ENCODE peak calls at places on chromosomes 4 and X, in five cellular contexts. One of them, this sample, is unnamed.
A peak's percentile ranks its signal among the peaks of the same experiment; 100 is the strongest.

GRCh38 chr4:39763714-39764572 is 66.0 kb downstream of the UBE2K start:
- DNase-seq in PC-3: no peak
- DNase-seq in breast epithelium: no peak
- DNase-seq in CD4-positive, alpha-beta memory T cell: no peak
- DNase-seq in heart right ventricle: no peak
- DNase-seq in this sample: no peak

GRCh38 chr4:7285244-7286122 is 93.1 kb downstream of the SORCS2 start:
- DNase-seq in CD4-positive, alpha-beta memory T cell: no peak
- DNase-seq in heart right ventricle: no peak
- DNase-seq in PC-3: no peak
- DNase-seq in breast epithelium: no peak
- DNase-seq in this sample: peak; percentile 87

GRCh38 chrX:13761606-13762005 is 27.1 kb downstream of the OFD1 start:
- DNase-seq in PC-3: no peak
- DNase-seq in breast epithelium: no peak
- DNase-seq in CD4-positive, alpha-beta memory T cell: no peak
- DNase-seq in heart right ventricle: no peak
- DNase-seq in this sample: no peak

GRCh38 chr4:1604706-1605205 is 79.4 kb downstream of the FAM53A start:
- DNase-seq in CD4-positive, alpha-beta memory T cell: peak; percentile 74
- DNase-seq in PC-3: peak; percentile 53
- DNase-seq in breast epithelium: no peak
- DNase-seq in heart right ventricle: no peak
- DNase-seq in this sample: no peak

GRCh38 chr4:146359771-146360170 is 145.4 kb downstream of the REELD1 start:
- DNase-seq in CD4-positive, alpha-beta memory T cell: no peak
- DNase-seq in PC-3: no peak
- DNase-seq in heart right ventricle: no peak
- DNase-seq in breast epithelium: no peak
- DNase-seq in this sample: no peak

GRCh38 chr4:183492791-183493221 is 12.1 kb upstream of the ING2 start:
- DNase-seq in breast epithelium: no peak
- DNase-seq in heart right ventricle: no peak
- DNase-seq in PC-3: peak; percentile 79
- DNase-seq in CD4-positive, alpha-beta memory T cell: no peak
- DNase-seq in this sample: no peak

GRCh38 chr4:150217804-150218203 is 139.6 kb downstream of the DCLK2 start:
- DNase-seq in heart right ventricle: no peak
- DNase-seq in PC-3: no peak
- DNase-seq in CD4-positive, alpha-beta memory T cell: no peak
- DNase-seq in breast epithelium: no peak
- DNase-seq in this sample: no peak

GRCh38 chrX:46978341-46979291 is 66.4 kb downstream of the JADE3 start:
- DNase-seq in CD4-positive, alpha-beta memory T cell: peak; percentile 55
- DNase-seq in heart right ventricle: peak; percentile 48
- DNase-seq in PC-3: peak; percentile 84
- DNase-seq in breast epithelium: peak; percentile 57
- DNase-seq in this sample: peak; percentile 70

GRCh38 chr4:7169134-7169533 is 23.2 kb upstream of the SORCS2 start:
- DNase-seq in CD4-positive, alpha-beta memory T cell: no peak
- DNase-seq in breast epithelium: no peak
- DNase-seq in heart right ventricle: no peak
- DNase-seq in PC-3: no peak
- DNase-seq in this sample: peak; percentile 6

GRCh38 chr4:37767546-37767945 is 58.9 kb upstream of the PGM2 start:
- DNase-seq in CD4-positive, alpha-beta memory T cell: no peak
- DNase-seq in PC-3: no peak
- DNase-seq in heart right ventricle: peak; percentile 63
- DNase-seq in breast epithelium: no peak
- DNase-seq in this sample: peak; percentile 78

GRCh38 chr4:10535900-10536299 is 78.7 kb upstream of the ZNF518B start:
- DNase-seq in PC-3: no peak
- DNase-seq in CD4-positive, alpha-beta memory T cell: no peak
- DNase-seq in heart right ventricle: no peak
- DNase-seq in breast epithelium: no peak
- DNase-seq in this sample: no peak

GRCh38 chrX:30301977-30302376 is 7.2 kb downstream of the NR0B1 start:
- DNase-seq in heart right ventricle: no peak
- DNase-seq in PC-3: peak; percentile 48
- DNase-seq in breast epithelium: no peak
- DNase-seq in CD4-positive, alpha-beta memory T cell: no peak
- DNase-seq in this sample: no peak

GRCh38 chr4:683247-683897 is 5.6 kb downstream of the SLC49A3 start:
- DNase-seq in heart right ventricle: no peak
- DNase-seq in CD4-positive, alpha-beta memory T cell: no peak
- DNase-seq in PC-3: no peak
- DNase-seq in breast epithelium: no peak
- DNase-seq in this sample: no peak

GRCh38 chr4:39495446-39496208 is 31.6 kb downstream of the UGDH start:
- DNase-seq in CD4-positive, alpha-beta memory T cell: no peak
- DNase-seq in breast epithelium: no peak
- DNase-seq in heart right ventricle: no peak
- DNase-seq in PC-3: peak; percentile 87
- DNase-seq in this sample: no peak

GRCh38 chr4:182277402-182277801 is 34.2 kb downstream of the TENM3 start:
- DNase-seq in PC-3: no peak
- DNase-seq in heart right ventricle: no peak
- DNase-seq in breast epithelium: no peak
- DNase-seq in CD4-positive, alpha-beta memory T cell: no peak
- DNase-seq in this sample: no peak

GRCh38 chrX:55109304-55109703 is 20.5 kb downstream of the PAGE2 start:
- DNase-seq in PC-3: no peak
- DNase-seq in CD4-positive, alpha-beta memory T cell: no peak
- DNase-seq in breast epithelium: no peak
- DNase-seq in heart right ventricle: no peak
- DNase-seq in this sample: no peak

GRCh38 chr4:1972414-1972813 is 36.4 kb downstream of the NELFA start:
- DNase-seq in CD4-positive, alpha-beta memory T cell: no peak
- DNase-seq in heart right ventricle: no peak
- DNase-seq in breast epithelium: no peak
- DNase-seq in PC-3: no peak
- DNase-seq in this sample: peak; percentile 25

GRCh38 chr4:121711263-121712000 is 14.7 kb upstream of the ANXA5 start:
- DNase-seq in heart right ventricle: peak; percentile 91
- DNase-seq in breast epithelium: peak; percentile 69
- DNase-seq in PC-3: peak; percentile 93
- DNase-seq in CD4-positive, alpha-beta memory T cell: no peak
- DNase-seq in this sample: peak; percentile 92

GRCh38 chrX:136910565-136911040 is 30.1 kb upstream of the RBMX start:
- DNase-seq in heart right ventricle: no peak
- DNase-seq in breast epithelium: no peak
- DNase-seq in CD4-positive, alpha-beta memory T cell: no peak
- DNase-seq in PC-3: peak; percentile 2
- DNase-seq in this sample: no peak

GRCh38 chr4:113248320-113248719 is 198.9 kb downstream of the ANK2 start:
- DNase-seq in CD4-positive, alpha-beta memory T cell: no peak
- DNase-seq in heart right ventricle: no peak
- DNase-seq in breast epithelium: no peak
- DNase-seq in PC-3: no peak
- DNase-seq in this sample: no peak

GRCh38 chr4:174880001-174880400 is 38.2 kb upstream of the ADAM29 start:
- DNase-seq in PC-3: no peak
- DNase-seq in CD4-positive, alpha-beta memory T cell: no peak
- DNase-seq in breast epithelium: no peak
- DNase-seq in heart right ventricle: no peak
- DNase-seq in this sample: no peak

GRCh38 chrX:132071260-132071659 is 48.2 kb downstream of the STK26 start:
- DNase-seq in CD4-positive, alpha-beta memory T cell: no peak
- DNase-seq in PC-3: peak; percentile 37
- DNase-seq in heart right ventricle: no peak
- DNase-seq in breast epithelium: no peak
- DNase-seq in this sample: no peak

GRCh38 chrX:131752493-131753198 is 208.8 kb downstream of the OR13H1 start:
- DNase-seq in CD4-positive, alpha-beta memory T cell: peak; percentile 79
- DNase-seq in breast epithelium: no peak
- DNase-seq in heart right ventricle: no peak
- DNase-seq in PC-3: peak; percentile 60
- DNase-seq in this sample: no peak

GRCh38 chrX:121975666-121976065 is 928.3 kb downstream of the GLUD2 start:
- DNase-seq in CD4-positive, alpha-beta memory T cell: no peak
- DNase-seq in breast epithelium: no peak
- DNase-seq in PC-3: no peak
- DNase-seq in heart right ventricle: no peak
- DNase-seq in this sample: no peak

GRCh38 chr4:29319663-29320340 is 1400.4 kb upstream of the PCDH7 start:
- DNase-seq in heart right ventricle: no peak
- DNase-seq in breast epithelium: no peak
- DNase-seq in CD4-positive, alpha-beta memory T cell: no peak
- DNase-seq in PC-3: no peak
- DNase-seq in this sample: no peak

GRCh38 chr4:1039493-1040343 is 28.3 kb downstream of the FGFRL1 start:
- DNase-seq in PC-3: peak; percentile 55
- DNase-seq in heart right ventricle: no peak
- DNase-seq in breast epithelium: no peak
- DNase-seq in CD4-positive, alpha-beta memory T cell: no peak
- DNase-seq in this sample: peak; percentile 85

GRCh38 chr4:149293233-149293632 is 522.4 kb downstream of the IQCM start:
- DNase-seq in CD4-positive, alpha-beta memory T cell: no peak
- DNase-seq in breast epithelium: no peak
- DNase-seq in PC-3: no peak
- DNase-seq in heart right ventricle: no peak
- DNase-seq in this sample: no peak

GRCh38 chrX:100979881-100980607 is 10.5 kb downstream of the ARL13A start:
- DNase-seq in CD4-positive, alpha-beta memory T cell: no peak
- DNase-seq in PC-3: peak; percentile 83
- DNase-seq in breast epithelium: no peak
- DNase-seq in heart right ventricle: no peak
- DNase-seq in this sample: no peak

GRCh38 chr4:2426711-2427275 is 8.0 kb downstream of the CFAP99 start:
- DNase-seq in CD4-positive, alpha-beta memory T cell: no peak
- DNase-seq in heart right ventricle: no peak
- DNase-seq in breast epithelium: no peak
- DNase-seq in PC-3: no peak
- DNase-seq in this sample: peak; percentile 53

DNA sequence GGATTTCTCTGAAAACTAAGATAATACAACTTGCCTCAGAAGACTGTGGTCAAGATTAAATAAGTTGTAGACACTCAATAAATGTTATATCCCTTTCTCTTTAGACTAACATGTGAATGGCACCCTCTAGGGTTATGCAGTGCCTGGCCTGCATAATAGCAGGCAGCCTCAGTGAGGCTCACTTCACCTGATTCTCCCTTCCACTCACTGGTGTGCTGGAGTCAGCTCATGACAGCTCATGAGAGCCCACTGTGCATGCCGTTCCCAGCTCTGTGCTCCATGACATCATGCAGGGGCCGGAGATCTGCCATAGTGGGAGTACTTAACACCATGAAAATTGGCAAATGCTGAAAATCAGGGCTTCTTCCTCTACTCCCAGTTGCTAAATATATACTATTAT is 64.5 kb downstream of the TEC start:
- DNase-seq in breast epithelium: no peak
- DNase-seq in PC-3: no peak
- DNase-seq in CD4-positive, alpha-beta memory T cell: no peak
- DNase-seq in heart right ventricle: no peak
- DNase-seq in this sample: no peak
- H3K4me1 ChIP-seq in breast epithelium: no peaks in the 10 kb centered on the region
- H3K4me1 ChIP-seq in PC-3: no peaks in the 10 kb centered on the region
- H3K4me1 ChIP-seq in CD4-positive, alpha-beta memory T cell: no peaks in the 10 kb centered on the region
- H3K4me1 ChIP-seq in heart right ventricle: no peaks in the 10 kb centered on the region
- H3K4me1 ChIP-seq in this sample: no peaks in the 10 kb centered on the region

GRCh38 chr4:92334716-92335350 is 31.1 kb downstream of the GRID2 start:
- DNase-seq in breast epithelium: no peak
- DNase-seq in heart right ventricle: peak; percentile 29
- DNase-seq in CD4-positive, alpha-beta memory T cell: no peak
- DNase-seq in PC-3: no peak
- DNase-seq in this sample: no peak
- H3K4me3 ChIP-seq in breast epithelium: no peak overlapping the region
- H3K4me3 ChIP-seq in heart right ventricle: no peak overlapping the region
- H3K4me3 ChIP-seq in CD4-positive, alpha-beta memory T cell: no peak overlapping the region
- H3K4me3 ChIP-seq in PC-3: no peak overlapping the region
- H3K4me3 ChIP-seq in this sample: no peak overlapping the region

DNA sequence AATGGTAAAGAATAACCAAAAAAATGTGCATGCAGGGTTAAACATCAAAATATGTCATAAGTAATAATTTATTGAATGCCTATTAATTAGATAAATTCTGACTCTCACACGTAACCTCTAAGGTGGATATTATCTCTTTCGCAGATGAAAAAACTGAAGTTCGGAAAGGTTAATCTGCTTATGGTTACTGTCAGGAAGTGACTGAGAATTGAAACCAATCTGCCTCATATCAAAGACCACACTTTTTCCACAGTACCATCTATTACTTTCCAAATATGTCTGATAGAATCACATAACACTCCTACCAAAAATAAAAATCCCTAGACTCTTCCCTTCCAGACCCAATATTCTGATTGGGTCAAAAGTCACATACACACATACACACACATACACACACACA is 6.2 kb downstream of the CHIC2 start:
- DNase-seq in heart right ventricle: no peak
- DNase-seq in CD4-positive, alpha-beta memory T cell: no peak
- DNase-seq in breast epithelium: no peak
- DNase-seq in PC-3: no peak
- DNase-seq in this sample: no peak
- H3K4me1 ChIP-seq in heart right ventricle: peaks cover 7% of the 10 kb centered on the region
- H3K4me1 ChIP-seq in CD4-positive, alpha-beta memory T cell: peaks cover 77% of the 10 kb centered on the region
- H3K4me1 ChIP-seq in breast epithelium: peaks cover 12% of the 10 kb centered on the region
- H3K4me1 ChIP-seq in PC-3: peaks cover 32% of the 10 kb centered on the region
- H3K4me1 ChIP-seq in this sample: peaks cover 24% of the 10 kb centered on the region

GRCh38 chr4:82043081-82043808 is 330.5 kb downstream of the HNRNPD start:
- DNase-seq in breast epithelium: no peak
- DNase-seq in heart right ventricle: no peak
- DNase-seq in CD4-positive, alpha-beta memory T cell: no peak
- DNase-seq in PC-3: no peak
- DNase-seq in this sample: no peak
- H3K4me3 ChIP-seq in breast epithelium: peak overlapping the region; percentile 47
- H3K4me3 ChIP-seq in heart right ventricle: no peak overlapping the region
- H3K4me3 ChIP-seq in CD4-positive, alpha-beta memory T cell: no peak overlapping the region
- H3K4me3 ChIP-seq in PC-3: no peak overlapping the region
- H3K4me3 ChIP-seq in this sample: peak overlapping the region; percentile 62

GRCh38 chr4:154741877-154742851 is 1.6 kb upstream of the LRAT start:
- DNase-seq in heart right ventricle: no peak
- DNase-seq in PC-3: no peak
- DNase-seq in CD4-positive, alpha-beta memory T cell: no peak
- DNase-seq in breast epithelium: no peak
- DNase-seq in this sample: no peak
- H3K4me1 ChIP-seq in heart right ventricle: no peaks in the 10 kb centered on the region
- H3K4me1 ChIP-seq in PC-3: peaks cover 22% of the 10 kb centered on the region
- H3K4me1 ChIP-seq in CD4-positive, alpha-beta memory T cell: peaks cover 18% of the 10 kb centered on the region
- H3K4me1 ChIP-seq in breast epithelium: no peaks in the 10 kb centered on the region
- H3K4me1 ChIP-seq in this sample: peaks cover 32% of the 10 kb centered on the region

GRCh38 chr4:80206541-80207171 is 9.4 kb downstream of the PRDM8 start:
- DNase-seq in PC-3: no peak
- DNase-seq in breast epithelium: no peak
- DNase-seq in heart right ventricle: peak; percentile 48
- DNase-seq in CD4-positive, alpha-beta memory T cell: no peak
- DNase-seq in this sample: no peak
- H3K4me3 ChIP-seq in PC-3: no peak overlapping the region
- H3K4me3 ChIP-seq in breast epithelium: peak overlapping the region; percentile 0
- H3K4me3 ChIP-seq in heart right ventricle: no peak overlapping the region
- H3K4me3 ChIP-seq in CD4-positive, alpha-beta memory T cell: no peak overlapping the region
- H3K4me3 ChIP-seq in this sample: no peak overlapping the region